ENCODE peak calls at places on chromosomes 2 and 18, in ten cellular contexts. One of them, this sample, is unnamed.

GRCh38 chr2:147345246-147345645 is 499.6 kb upstream of the ACVR2A start:
- DNase-seq in neuronal stem cell: no peak
- DNase-seq in left cardiac atrium: no peak
- DNase-seq in NCI-H1092 treated with DMSO at 0.1 percent for 48 hours: no peak
- DNase-seq in cardiac muscle cell: no peak
- DNase-seq in A549: no peak
- DNase-seq in neural crest cell: no peak
- DNase-seq in T-helper 2 cell: no peak
- DNase-seq in mesothelial cell of epicardium: no peak
- DNase-seq in NCI-H1436: no peak
- DNase-seq in this sample: peak; percentile 1

GRCh38 chr2:138081225-138082073 is 117.2 kb downstream of the HNMT start:
- DNase-seq in T-helper 2 cell: no peak
- DNase-seq in neuronal stem cell: no peak
- DNase-seq in neural crest cell: no peak
- DNase-seq in NCI-H1092 treated with DMSO at 0.1 percent for 48 hours: no peak
- DNase-seq in cardiac muscle cell: no peak
- DNase-seq in NCI-H1436: no peak
- DNase-seq in A549: no peak
- DNase-seq in mesothelial cell of epicardium: no peak
- DNase-seq in left cardiac atrium: no peak
- DNase-seq in this sample: no peak

GRCh38 chr18:44715245-44715644 is 34.6 kb downstream of the SETBP1 start:
- DNase-seq in NCI-H1092 treated with DMSO at 0.1 percent for 48 hours: peak; percentile 52
- DNase-seq in neural crest cell: no peak
- DNase-seq in mesothelial cell of epicardium: no peak
- DNase-seq in left cardiac atrium: peak; percentile 37
- DNase-seq in A549: no peak
- DNase-seq in cardiac muscle cell: no peak
- DNase-seq in T-helper 2 cell: no peak
- DNase-seq in neuronal stem cell: no peak
- DNase-seq in NCI-H1436: no peak
- DNase-seq in this sample: peak; percentile 63

GRCh38 chr18:26461405-26461804 is 86.9 kb downstream of the KCTD1 start:
- DNase-seq in mesothelial cell of epicardium: no peak
- DNase-seq in left cardiac atrium: no peak
- DNase-seq in A549: no peak
- DNase-seq in neuronal stem cell: no peak
- DNase-seq in cardiac muscle cell: no peak
- DNase-seq in neural crest cell: no peak
- DNase-seq in T-helper 2 cell: no peak
- DNase-seq in NCI-H1436: no peak
- DNase-seq in NCI-H1092 treated with DMSO at 0.1 percent for 48 hours: no peak
- DNase-seq in this sample: no peak

GRCh38 chr2:128228894-128229293 is 89.8 kb downstream of the HS6ST1 start:
- DNase-seq in left cardiac atrium: no peak
- DNase-seq in A549: no peak
- DNase-seq in mesothelial cell of epicardium: no peak
- DNase-seq in neural crest cell: no peak
- DNase-seq in NCI-H1436: peak; percentile 64
- DNase-seq in T-helper 2 cell: no peak
- DNase-seq in NCI-H1092 treated with DMSO at 0.1 percent for 48 hours: no peak
- DNase-seq in cardiac muscle cell: no peak
- DNase-seq in neuronal stem cell: no peak
- DNase-seq in this sample: no peak

GRCh38 chr2:118032169-118033013 is 18.5 kb upstream of the CCDC93 start:
- DNase-seq in left cardiac atrium: peak; percentile 35
- DNase-seq in neural crest cell: peak; percentile 37
- DNase-seq in cardiac muscle cell: peak; percentile 65
- DNase-seq in A549: peak; percentile 29
- DNase-seq in NCI-H1436: peak; percentile 2
- DNase-seq in neuronal stem cell: peak; percentile 23
- DNase-seq in NCI-H1092 treated with DMSO at 0.1 percent for 48 hours: peak; percentile 12
- DNase-seq in T-helper 2 cell: no peak
- DNase-seq in mesothelial cell of epicardium: peak; percentile 42
- DNase-seq in this sample: peak; percentile 31

GRCh38 chr2:20491739-20492531 is 45.1 kb downstream of the RHOB start:
- DNase-seq in NCI-H1436: no peak
- DNase-seq in mesothelial cell of epicardium: no peak
- DNase-seq in neuronal stem cell: no peak
- DNase-seq in left cardiac atrium: peak; percentile 48
- DNase-seq in NCI-H1092 treated with DMSO at 0.1 percent for 48 hours: no peak
- DNase-seq in A549: no peak
- DNase-seq in neural crest cell: no peak
- DNase-seq in T-helper 2 cell: no peak
- DNase-seq in cardiac muscle cell: peak; percentile 83
- DNase-seq in this sample: no peak

GRCh38 chr2:27264253-27264752 is 1.5 kb upstream of the SLC30A3 start:
- DNase-seq in NCI-H1092 treated with DMSO at 0.1 percent for 48 hours: no peak
- DNase-seq in A549: no peak
- DNase-seq in neuronal stem cell: no peak
- DNase-seq in neural crest cell: no peak
- DNase-seq in NCI-H1436: no peak
- DNase-seq in left cardiac atrium: no peak
- DNase-seq in T-helper 2 cell: no peak
- DNase-seq in cardiac muscle cell: peak; percentile 42
- DNase-seq in mesothelial cell of epicardium: no peak
- DNase-seq in this sample: no peak

GRCh38 chr2:8653485-8653884 is 28.4 kb upstream of the ID2 start:
- DNase-seq in left cardiac atrium: no peak
- DNase-seq in neural crest cell: no peak
- DNase-seq in cardiac muscle cell: no peak
- DNase-seq in neuronal stem cell: peak; percentile 46
- DNase-seq in mesothelial cell of epicardium: no peak
- DNase-seq in NCI-H1436: peak; percentile 55
- DNase-seq in A549: no peak
- DNase-seq in NCI-H1092 treated with DMSO at 0.1 percent for 48 hours: peak; percentile 40
- DNase-seq in T-helper 2 cell: no peak
- DNase-seq in this sample: no peak

GRCh38 chr2:31239842-31240198 is 5.9 kb downstream of the EHD3 start:
- DNase-seq in mesothelial cell of epicardium: no peak
- DNase-seq in left cardiac atrium: peak; percentile 71
- DNase-seq in T-helper 2 cell: no peak
- DNase-seq in A549: no peak
- DNase-seq in neural crest cell: no peak
- DNase-seq in NCI-H1092 treated with DMSO at 0.1 percent for 48 hours: no peak
- DNase-seq in NCI-H1436: no peak
- DNase-seq in cardiac muscle cell: peak; percentile 66
- DNase-seq in neuronal stem cell: no peak
- DNase-seq in this sample: peak; percentile 65

GRCh38 chr2:99974966-99975365 is 167.4 kb downstream of the AFF3 start:
- DNase-seq in cardiac muscle cell: no peak
- DNase-seq in T-helper 2 cell: no peak
- DNase-seq in mesothelial cell of epicardium: no peak
- DNase-seq in NCI-H1436: no peak
- DNase-seq in NCI-H1092 treated with DMSO at 0.1 percent for 48 hours: no peak
- DNase-seq in A549: no peak
- DNase-seq in left cardiac atrium: no peak
- DNase-seq in neuronal stem cell: no peak
- DNase-seq in neural crest cell: no peak
- DNase-seq in this sample: no peak

GRCh38 chr2:159111346-159111922 is 143.0 kb downstream of the TANC1 start:
- DNase-seq in NCI-H1436: no peak
- DNase-seq in NCI-H1092 treated with DMSO at 0.1 percent for 48 hours: no peak
- DNase-seq in neural crest cell: no peak
- DNase-seq in cardiac muscle cell: no peak
- DNase-seq in left cardiac atrium: peak; percentile 45
- DNase-seq in mesothelial cell of epicardium: no peak
- DNase-seq in A549: no peak
- DNase-seq in T-helper 2 cell: no peak
- DNase-seq in neuronal stem cell: no peak
- DNase-seq in this sample: no peak

GRCh38 chr18:35415511-35416427 is 38.6 kb upstream of the ZNF396 start:
- DNase-seq in mesothelial cell of epicardium: no peak
- DNase-seq in neuronal stem cell: no peak
- DNase-seq in neural crest cell: no peak
- DNase-seq in NCI-H1436: no peak
- DNase-seq in cardiac muscle cell: no peak
- DNase-seq in NCI-H1092 treated with DMSO at 0.1 percent for 48 hours: no peak
- DNase-seq in T-helper 2 cell: no peak
- DNase-seq in left cardiac atrium: no peak
- DNase-seq in A549: no peak
- DNase-seq in this sample: peak; percentile 15

GRCh38 chr18:23398401-23398800 is 54.7 kb upstream of the RIOK3 start:
- DNase-seq in NCI-H1092 treated with DMSO at 0.1 percent for 48 hours: no peak
- DNase-seq in NCI-H1436: no peak
- DNase-seq in T-helper 2 cell: no peak
- DNase-seq in mesothelial cell of epicardium: no peak
- DNase-seq in cardiac muscle cell: no peak
- DNase-seq in neural crest cell: no peak
- DNase-seq in left cardiac atrium: no peak
- DNase-seq in neuronal stem cell: no peak
- DNase-seq in A549: no peak
- DNase-seq in this sample: no peak

GRCh38 chr2:73922681-73923080 is 4.0 kb upstream of the DGUOK start:
- DNase-seq in left cardiac atrium: no peak
- DNase-seq in neuronal stem cell: no peak
- DNase-seq in A549: no peak
- DNase-seq in neural crest cell: no peak
- DNase-seq in cardiac muscle cell: no peak
- DNase-seq in T-helper 2 cell: no peak
- DNase-seq in NCI-H1092 treated with DMSO at 0.1 percent for 48 hours: no peak
- DNase-seq in NCI-H1436: no peak
- DNase-seq in mesothelial cell of epicardium: no peak
- DNase-seq in this sample: no peak